ENCODE peak calls at places on chromosomes 2 and 18, in four cellular contexts. D, L, Y and W are unnamed samples.

GRCh38 chr2:110727923-110728322 is 4.5 kb upstream of the ACOXL start:
- DNase-seq in D (no peak), L (no peak), Y (no peak), W (no peak)

GRCh38 chr2:74558284-74559230 is 4.0 kb downstream of the DOK1 start:
- DNase-seq in D (no peak), L (no peak), Y (no peak), W (no peak)

GRCh38 chr2:71474116-71474743 is 20.9 kb downstream of the DYSF start:
- DNase-seq in D (no peak), L (no peak), Y (no peak), W (no peak)

GRCh38 chr18:75844102-75844604 is 416.6 kb upstream of the SMIM21 start:
- DNase-seq in D (no peak), L (no peak), Y (no peak), W (no peak)

GRCh38 chr2:207995887-207996286 is 29.4 kb downstream of the PLEKHM3 start:
- DNase-seq in D (no peak), L (no peak), Y (no peak), W (no peak)

GRCh38 chr18:25370391-25370790 is 18.4 kb upstream of the ZNF521 start:
- DNase-seq in D (no peak), L (no peak), Y (no peak), W (no peak)

GRCh38 chr18:58755304-58756010 is 84.2 kb downstream of the MALT1 start:
- DNase-seq in D (no peak), L (no peak), Y (no peak), W (no peak)

GRCh38 chr2:98508690-98509054 is 64.0 kb downstream of the INPP4A start:
- DNase-seq in D (no peak), L (no peak), Y (peak; percentile 44), W (no peak)

GRCh38 chr18:34494359-34494696 is 215.8 kb upstream of the DTNA start:
- DNase-seq in D (peak; percentile 3), L (peak; percentile 37), Y (no peak), W (peak; percentile 21)

GRCh38 chr2:6782523-6783061 is 83.1 kb downstream of the CMPK2 start:
- DNase-seq in D (no peak), L (no peak), Y (no peak), W (no peak)

GRCh38 chr2:224646242-224646846 is 61.2 kb upstream of the CUL3 start:
- DNase-seq in D (peak; percentile 25), L (peak; percentile 48), Y (peak; percentile 19), W (peak; percentile 26)

GRCh38 chr18:59085797-59086196 is 53.9 kb upstream of the SEC11C start:
- DNase-seq in D (no peak), L (no peak), Y (no peak), W (no peak)

GRCh38 chr2:8882094-8882493 is 44.7 kb upstream of the KIDINS220 start:
- DNase-seq in D (peak; percentile 43), L (peak; percentile 19), Y (no peak), W (peak; percentile 76)

GRCh38 chr2:97935719-97936161 is 60.0 kb downstream of the TMEM131 start:
- DNase-seq in D (peak; percentile 42), L (peak; percentile 17), Y (peak; percentile 40), W (no peak)

GRCh38 chr2:176500921-176501320 is 231.7 kb downstream of the MTX2 start:
- DNase-seq in D (no peak), L (no peak), Y (no peak), W (no peak)

GRCh38 chr2:133568172-133568571 is at the start of gene NCKAP5:
- DNase-seq in D (no peak), L (peak; percentile 22), Y (no peak), W (no peak)

GRCh38 chr2:69977208-69977607 is 15.8 kb upstream of the ASPRV1 start:
- DNase-seq in D (no peak), L (no peak), Y (no peak), W (no peak)

GRCh38 chr2:181466661-181467576 is 9.7 kb downstream of the ITGA4 start:
- DNase-seq in D (peak; percentile 32), L (peak; percentile 33), Y (peak; percentile 7), W (peak; percentile 81)

GRCh38 chr2:70549064-70549710 is 4.4 kb downstream of the TGFA start:
- DNase-seq in D (no peak), L (peak; percentile 17), Y (no peak), W (no peak)

GRCh38 chr18:59323931-59324622 is 5.6 kb upstream of the CPLX4 start:
- DNase-seq in D (no peak), L (no peak), Y (no peak), W (no peak)

GRCh38 chr2:31401580-31401979 is 13.0 kb downstream of the XDH start:
- DNase-seq in D (no peak), L (no peak), Y (no peak), W (no peak)

GRCh38 chr2:208240641-208241209 is 14.1 kb downstream of the IDH1 start:
- DNase-seq in D (no peak), L (no peak), Y (no peak), W (no peak)

GRCh38 chr2:196617430-196617829 is 22.1 kb upstream of the CCDC150 start:
- DNase-seq in D (no peak), L (no peak), Y (no peak), W (no peak)

GRCh38 chr2:134461511-134461910 is 207.6 kb downstream of the MGAT5 start:
- DNase-seq in D (no peak), L (no peak), Y (no peak), W (no peak)

GRCh38 chr2:74297391-74297790 is 45.8 kb downstream of the SLC4A5 start:
- DNase-seq in D (no peak), L (no peak), Y (no peak), W (no peak)

GRCh38 chr2:225920621-225921020 is 521.1 kb downstream of the NYAP2 start:
- DNase-seq in D (no peak), L (no peak), Y (no peak), W (no peak)

GRCh38 chr2:119224391-119224972 is 848 bp downstream of the STEAP3 start:
- DNase-seq in D (no peak), L (no peak), Y (no peak), W (no peak)

GRCh38 chr2:211816739-211817138 is 721.9 kb downstream of the ERBB4 start:
- DNase-seq in D (no peak), L (no peak), Y (no peak), W (no peak)

GRCh38 chr18:46353460-46353859 is 249.3 kb downstream of the HAUS1 start:
- DNase-seq in D (no peak), L (no peak), Y (no peak), W (no peak)

GRCh38 chr2:8193686-8194615 is 487.9 kb upstream of the ID2 start:
- DNase-seq in D (no peak), L (no peak), Y (no peak), W (peak; percentile 64)

GRCh38 chr2:98474979-98475632 is 30.4 kb downstream of the INPP4A start:
- DNase-seq in D (no peak), L (no peak), Y (no peak), W (no peak)

GRCh38 chr2:142041105-142041504 is 89.7 kb downstream of the LRP1B start:
- DNase-seq in D (no peak), L (no peak), Y (no peak), W (no peak)

GRCh38 chr2:628651-629050 is 48.6 kb downstream of the TMEM18 start:
- DNase-seq in D (no peak), L (no peak), Y (no peak), W (no peak)

GRCh38 chr18:46050268-46050667 is 21.8 kb downstream of the PSTPIP2 start:
- DNase-seq in D (no peak), L (no peak), Y (no peak), W (no peak)

GRCh38 chr2:240246173-240246820 is 105.8 kb upstream of the OTOS start:
- DNase-seq in D (no peak), L (no peak), Y (no peak), W (no peak)
- TF ChIP-seq ELF4 in D (no peak), L (no peak), Y (no peak), W (no peak)

GRCh38 chr2:29247336-29247914 is 132.2 kb downstream of the CLIP4 start:
- DNase-seq in D (no peak), L (no peak), Y (no peak), W (no peak)

GRCh38 chr2:29241955-29242565 is 126.8 kb downstream of the CLIP4 start:
- DNase-seq in D (no peak), L (no peak), Y (no peak), W (no peak)

GRCh38 chr2:29242621-29243375 is 127.6 kb downstream of the CLIP4 start:
- DNase-seq in D (no peak), L (no peak), Y (no peak), W (no peak)

GRCh38 chr2:29246388-29247300 is 131.4 kb downstream of the CLIP4 start:
- DNase-seq in D (no peak), L (no peak), Y (no peak), W (no peak)

GRCh38 chr2:29245742-29246387 is 130.7 kb downstream of the CLIP4 start:
- DNase-seq in D (peak; percentile 33), L (no peak), Y (peak; percentile 13), W (no peak)
- TF ChIP-seq ELF4 in D (no peak), L (no peak), Y (no peak), W (no peak)

GRCh38 chr2:30351087-30351486 is 96.0 kb upstream of the LCLAT1 start:
- DNase-seq in D (no peak), L (no peak), Y (no peak), W (no peak)

GRCh38 chr2:30351941-30352340 is 95.1 kb upstream of the LCLAT1 start:
- DNase-seq in D (no peak), L (no peak), Y (no peak), W (no peak)

GRCh38 chr2:30346475-30347169 is 100.4 kb upstream of the LCLAT1 start:
- DNase-seq in D (no peak), L (no peak), Y (no peak), W (peak; percentile 65)

GRCh38 chr2:30348825-30349224 is 98.2 kb upstream of the LCLAT1 start:
- DNase-seq in D (no peak), L (no peak), Y (no peak), W (no peak)

DNA sequence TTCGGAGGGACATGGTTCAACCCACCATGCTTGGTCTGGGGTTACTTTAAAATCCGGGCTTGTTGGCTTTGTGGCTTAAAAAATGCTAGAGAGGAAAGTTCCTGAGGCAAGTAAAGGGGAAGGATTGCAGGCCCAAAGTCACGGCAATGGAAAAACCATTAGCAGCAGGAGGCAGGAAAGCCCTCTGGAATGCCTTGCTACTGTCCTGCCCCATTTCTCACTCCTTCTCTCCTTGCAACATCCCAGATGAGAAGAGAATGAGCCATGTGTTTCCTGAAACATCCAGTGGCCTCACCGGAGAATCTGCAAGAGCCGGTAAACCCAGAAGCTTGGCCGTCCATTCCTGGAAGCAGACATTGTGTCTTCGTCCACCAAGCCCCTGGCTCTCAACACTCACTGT is 97.4 kb upstream of the LCLAT1 start:
- DNase-seq in D (no peak), L (no peak), Y (no peak), W (no peak)
- TF ChIP-seq ELF4 in D (no peak), L (no peak), Y (no peak), W (no peak)

DNA sequence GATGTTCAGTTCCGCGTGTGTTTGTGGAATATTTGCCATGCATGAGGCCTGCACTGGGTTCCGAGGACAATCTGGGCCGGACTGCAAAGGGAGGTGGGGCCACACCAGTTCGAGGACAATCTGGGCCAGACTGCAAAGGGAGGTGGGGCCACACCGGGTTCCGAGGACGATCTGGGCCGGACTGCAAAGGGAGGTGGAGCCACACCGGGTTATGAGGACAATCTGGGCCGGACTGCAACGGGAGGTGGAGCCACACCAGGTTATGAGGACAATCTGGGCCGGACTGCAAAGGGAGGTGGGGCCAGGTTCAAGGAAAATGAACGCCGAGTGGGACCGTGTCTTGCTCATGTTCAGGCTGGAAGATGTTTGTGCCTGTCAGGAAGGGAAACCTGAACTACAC is 97.8 kb upstream of the HDAC4 start:
- DNase-seq in D (no peak), L (no peak), Y (no peak), W (no peak)
- TF ChIP-seq ELF4 in D (no peak), L (no peak), Y (no peak), W (no peak)